ENCODE peak calls at places on chromosomes 4 and X, in five cellular contexts. W is B cell, D is fibroblast of mammary gland, G is EH, B is fibroblast of lung. P is an unnamed sample.

GRCh38 chrX:21946925-21947641 is 6.6 kb downstream of the SMS start:
- DNase-seq in W (no peak), D (peak), G (peak), B (no peak), P (no peak)

GRCh38 chrX:45485682-45486081 is 285.0 kb upstream of the DIPK2B start:
- DNase-seq in W (no peak), D (peak), G (peak), B (no peak), P (no peak)

GRCh38 chr4:169957785-169958184 is 68.4 kb downstream of the MFAP3L start:
- DNase-seq in W (no peak), D (no peak), G (no peak), B (no peak), P (peak)

GRCh38 chrX:115948018-115948923 is 222.3 kb upstream of the AGTR2 start:
- DNase-seq in W (peak), D (no peak), G (no peak), B (no peak), P (peak)

GRCh38 chr4:55503164-55503563 is 43.5 kb downstream of the CLOCK start:
- DNase-seq in W (no peak), D (peak), G (peak), B (peak), P (peak)

GRCh38 chr4:76622126-76622525 is 187.1 kb downstream of the SHROOM3 start:
- DNase-seq in W (no peak), D (no peak), G (peak), B (no peak), P (peak)

GRCh38 chr4:17788956-17789355 is 7.5 kb upstream of the FAM184B start:
- DNase-seq in W (no peak), D (no peak), G (no peak), B (no peak), P (no peak)

GRCh38 chr4:7411896-7412585 is 22.7 kb downstream of the PSAPL1 start:
- DNase-seq in W (no peak), D (no peak), G (no peak), B (no peak), P (no peak)

GRCh38 chr4:98260047-98260578 is 1.1 kb upstream of the RAP1GDS1 start:
- DNase-seq in W (no peak), D (peak), G (peak), B (no peak), P (no peak)

GRCh38 chr4:7933631-7934510 is 5.8 kb downstream of the AFAP1 start:
- DNase-seq in W (no peak), D (no peak), G (peak), B (no peak), P (peak)

GRCh38 chr4:6591305-6591704 is 16.3 kb downstream of the MAN2B2 start:
- DNase-seq in W (peak), D (no peak), G (no peak), B (no peak), P (no peak)

GRCh38 chrX:66166671-66167070 is 2.6 kb downstream of the HEPH start:
- DNase-seq in W (no peak), D (no peak), G (no peak), B (no peak), P (no peak)

GRCh38 chrX:108614616-108615015 is 121.7 kb downstream of the IRS4 start:
- DNase-seq in W (no peak), D (no peak), G (no peak), B (no peak), P (peak)

P was measured in MCF 10A.